ENCODE peak calls at places on chromosomes 16 and 17, in five cellular contexts. H, O, P, E and F are unnamed samples.

GRCh38 chr17:6996256-6997111 is 635 bp downstream of the ALOX12 start:
- DNase-seq in H (no peak), O (no peak), P (no peak), E (no peak), F (no peak)

GRCh38 chr17:49180303-49180702 is 30.1 kb downstream of the GNGT2 start:
- DNase-seq in H (peak; percentile 88), O (peak; percentile 63), P (peak; percentile 15), E (peak; percentile 24), F (peak; percentile 20)

GRCh38 chr17:17001874-17002520 is 30.1 kb upstream of the TNFRSF13B start:
- DNase-seq in H (peak; percentile 94), O (peak; percentile 62), P (peak; percentile 8), E (no peak), F (peak; percentile 24)

GRCh38 chr17:18156171-18156975 is 27.3 kb upstream of the ALKBH5 start:
- DNase-seq in H (no peak), O (no peak), P (no peak), E (no peak), F (no peak)

GRCh38 chr16:68722119-68723024 is 14.7 kb upstream of the CDH1 start:
- DNase-seq in H (no peak), O (no peak), P (no peak), E (no peak), F (no peak)

GRCh38 chr17:8823279-8823678 is 24.1 kb upstream of the MFSD6L start:
- DNase-seq in H (no peak), O (no peak), P (no peak), E (no peak), F (no peak)

GRCh38 chr17:18141210-18141803 is 32.8 kb downstream of the MYO15A start:
- DNase-seq in H (peak; percentile 84), O (peak; percentile 57), P (peak; percentile 32), E (peak; percentile 23), F (no peak)

GRCh38 chr17:27475070-27475673 is 18.9 kb downstream of the KSR1 start:
- DNase-seq in H (peak; percentile 72), O (no peak), P (no peak), E (no peak), F (no peak)

GRCh38 chr17:75633484-75634375 is 496 bp downstream of the SMIM5 start:
- DNase-seq in H (peak; percentile 87), O (peak; percentile 94), P (peak; percentile 84), E (peak; percentile 84), F (no peak)

GRCh38 chr16:30948087-30948955 is 547 bp upstream of the ORAI3 start:
- DNase-seq in H (peak; percentile 68), O (peak; percentile 97), P (no peak), E (peak; percentile 95), F (no peak)

GRCh38 chr16:1378087-1378803 is 26.5 kb downstream of the GNPTG start:
- DNase-seq in H (no peak), O (no peak), P (no peak), E (no peak), F (no peak)

GRCh38 chr16:57264950-57265371 is 19.5 kb downstream of the PLLP start:
- DNase-seq in H (no peak), O (no peak), P (no peak), E (no peak), F (no peak)

GRCh38 chr17:64077409-64077808 is 52.5 kb downstream of the ERN1 start:
- DNase-seq in H (no peak), O (no peak), P (no peak), E (no peak), F (no peak)

GRCh38 chr16:69773255-69773947 is 11.3 kb downstream of the WWP2 start:
- DNase-seq in H (no peak), O (no peak), P (no peak), E (no peak), F (no peak)

GRCh38 chr17:58658804-58659713 is 32.8 kb downstream of the TEX14 start:
- DNase-seq in H (peak; percentile 94), O (peak; percentile 92), P (peak; percentile 84), E (peak; percentile 83), F (peak; percentile 57)

GRCh38 chr16:78993342-78993741 is 607.2 kb downstream of the MAF start:
- DNase-seq in H (no peak), O (no peak), P (peak; percentile 69), E (no peak), F (no peak)

GRCh38 chr16:11049396-11050059 is 105.2 kb downstream of the CLEC16A start:
- DNase-seq in H (no peak), O (no peak), P (no peak), E (no peak), F (no peak)

GRCh38 chr17:75561927-75562603 is 25.5 kb upstream of the MYO15B start:
- DNase-seq in H (no peak), O (no peak), P (no peak), E (peak; percentile 64), F (no peak)